ENCODE peak calls at places on chromosome 19, in eight cellular contexts. F is A549, K is HL-60, X is HCT116, D is SK-N-SH, C is GM23338, B is GM12878, N is K562. T is an unnamed sample.

GRCh38 chr19:21028969-21029268 is 8.5 kb downstream of the ZNF430 start:
- DNase-seq in B (no peak), X (no peak), F (no peak), D (no peak), K (no peak), N (no peak), C (no peak), T (no peak)

GRCh38 chr19:16274466-16274865 is 50.2 kb upstream of the KLF2 start:
- DNase-seq in F (no peak), K (peak), C (no peak), X (no peak), N (no peak), B (no peak), D (no peak), T (no peak)

GRCh38 chr19:54478677-54479266 is 5.7 kb upstream of the CDC42EP5 start:
- DNase-seq in N (peak), X (peak), D (peak), C (peak), F (no peak), B (no peak), K (no peak), T (no peak)

GRCh38 chr19:37334179-37335071 is 36.5 kb upstream of the ZNF527 start:
- DNase-seq in N (peak), D (peak), F (no peak), B (peak), X (no peak), K (peak), C (peak), T (peak)

GRCh38 chr19:11435833-11436313 is 438 bp downstream of the PRKCSH start:
- DNase-seq in B (no peak), D (peak), C (peak), F (no peak), K (peak), N (peak), X (no peak), T (no peak)

GRCh38 chr19:12884926-12885748 is 1.9 kb downstream of the KLF1 start:
- DNase-seq in F (peak), B (peak), C (peak), N (peak), K (peak), D (peak), X (no peak), T (no peak)

GRCh38 chr19:41934849-41935374 is 6.7 kb upstream of the ERFL start:
- DNase-seq in C (peak), F (peak), X (peak), D (peak), N (peak), B (no peak), K (peak), T (peak)

GRCh38 chr19:11408591-11408990 is 10.5 kb downstream of the RGL3 start:
- DNase-seq in X (no peak), K (no peak), B (no peak), D (no peak), F (no peak), C (no peak), N (no peak), T (no peak)

GRCh38 chr19:38736413-38737280 is 7.6 kb downstream of the CAPN12 start:
- DNase-seq in K (no peak), N (peak), F (peak), D (peak), C (peak), B (peak), X (peak), T (no peak)

GRCh38 chr19:35528218-35529038 is at the start of gene SBSN:
- DNase-seq in K (no peak), N (no peak), F (no peak), B (no peak), C (no peak), X (no peak), D (no peak), T (no peak)

GRCh38 chr19:30227661-30228112 is 144.5 kb upstream of the ZNF536 start:
- DNase-seq in D (peak), N (peak), K (peak), C (peak), B (no peak), F (peak), X (peak), T (no peak)

GRCh38 chr19:56692496-56692895 is 20.9 kb upstream of the ZNF835 start:
- DNase-seq in B (no peak), C (no peak), N (no peak), F (no peak), K (no peak), X (no peak), D (no peak), T (no peak)

GRCh38 chr19:55255618-55256423 is 3.0 kb downstream of the PPP6R1 start:
- DNase-seq in N (peak), B (peak), C (no peak), K (peak), D (no peak), F (peak), X (no peak), T (no peak)

GRCh38 chr19:10654610-10655456 is 687 bp downstream of the ILF3 start:
- DNase-seq in D (peak), B (no peak), N (peak), C (peak), F (peak), X (no peak), K (peak), T (no peak)

GRCh38 chr19:10858204-10858828 is 10.1 kb downstream of the C19orf38 start:
- DNase-seq in K (no peak), X (no peak), C (peak), F (no peak), N (peak), D (peak), B (no peak), T (no peak)

GRCh38 chr19:54517483-54517882 is 14.9 kb downstream of the LAIR2 start:
- DNase-seq in X (no peak), D (no peak), F (peak), B (no peak), N (peak), K (peak), C (peak), T (peak)

GRCh38 chr19:13260883-13261653 is 110.9 kb downstream of the IER2 start:
- DNase-seq in X (peak), B (peak), D (no peak), K (peak), N (peak), C (no peak), F (peak), T (peak)

GRCh38 chr19:336067-336614 is 8.5 kb downstream of the MIER2 start:
- DNase-seq in K (no peak), C (no peak), F (no peak), N (no peak), X (no peak), B (no peak), D (no peak), T (no peak)

GRCh38 chr19:39971380-39971841 is 446 bp downstream of the PSMC4 start:
- DNase-seq in K (no peak), B (no peak), X (no peak), N (peak), F (no peak), C (peak), D (no peak), T (no peak)

GRCh38 chr19:40771101-40771539 is 4.2 kb upstream of the MIA start:
- DNase-seq in F (no peak), D (no peak), N (peak), K (no peak), X (no peak), B (no peak), C (peak), T (no peak)

GRCh38 chr19:34432797-34433196 is 4.6 kb downstream of the UBA2 start:
- DNase-seq in D (no peak), K (no peak), N (no peak), F (no peak), B (no peak), X (no peak), C (peak), T (no peak)
- TF ChIP-seq REST in D (no peak), K (no peak), N (no peak), F (no peak), B (no peak), X (no peak), C (no peak), T (no peak)

GRCh38 chr19:8877854-8878705 is 45.9 kb downstream of the MBD3L1 start:
- DNase-seq in K (no peak), N (peak), B (no peak), F (no peak), X (peak), D (peak), C (peak), T (no peak)
- TF ChIP-seq REST in K (no peak), N (no peak), B (no peak), F (no peak), X (no peak), D (no peak), C (no peak), T (no peak)

GRCh38 chr19:45469835-45470146 is 2.0 kb downstream of the FOSB start:
- DNase-seq in X (no peak), F (no peak), K (peak), D (peak), B (no peak), N (peak), C (peak), T (no peak)
- TF ChIP-seq REST in X (no peak), F (no peak), K (no peak), D (no peak), B (no peak), N (no peak), C (no peak), T (no peak)

DNA sequence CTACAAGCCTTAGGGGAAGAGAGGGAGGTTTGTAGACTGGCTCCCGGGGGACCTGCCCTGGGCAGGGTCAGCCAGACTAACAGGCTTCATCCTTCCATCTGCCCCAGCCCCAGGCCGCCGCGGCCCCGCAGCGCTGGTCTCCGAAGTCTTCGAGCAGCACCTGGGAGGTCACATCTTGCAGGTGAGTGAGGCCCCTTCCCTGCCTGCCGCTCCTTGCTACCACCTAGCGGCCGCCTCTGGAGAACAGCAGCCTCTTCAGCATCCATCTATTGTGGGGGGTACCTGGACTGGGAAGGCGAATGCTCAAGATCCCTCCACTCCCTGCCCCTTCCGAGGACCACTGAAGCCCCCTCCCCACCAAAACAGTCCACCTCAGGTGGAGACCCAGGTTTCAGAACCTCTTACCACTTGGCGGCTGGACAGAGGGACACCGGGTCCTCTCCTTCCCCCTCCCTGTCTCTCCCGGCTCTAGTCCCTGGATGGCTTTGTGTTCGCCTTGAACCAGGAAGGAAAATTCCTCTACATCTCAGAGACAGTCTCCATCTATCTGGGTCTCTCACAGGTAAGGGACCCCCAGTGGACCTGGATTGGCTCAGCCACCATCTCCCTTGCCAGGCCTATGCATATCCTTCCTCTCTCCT is 12.7 kb downstream of the NPAS1 start:
- DNase-seq in D (peak), K (no peak), N (peak), F (peak), X (peak), B (no peak), C (peak), T (no peak)
- TF ChIP-seq REST in D (no peak), K (no peak), N (no peak), F (no peak), X (no peak), B (no peak), C (no peak), T (no peak)

GRCh38 chr19:48194041-48194871 is 23.8 kb downstream of the ZSWIM9 start:
- DNase-seq in C (peak), K (peak), N (peak), X (no peak), F (no peak), B (no peak), D (peak), T (no peak)

GRCh38 chr19:48192750-48193149 is 22.3 kb downstream of the ZSWIM9 start:
- DNase-seq in N (no peak), X (no peak), D (no peak), K (no peak), B (no peak), C (no peak), F (no peak), T (no peak)

GRCh38 chr19:48186015-48186414 is 15.5 kb downstream of the ZSWIM9 start:
- DNase-seq in D (no peak), X (no peak), K (no peak), F (no peak), N (no peak), B (no peak), C (no peak), T (no peak)

GRCh38 chr19:48186541-48186991 is 16.1 kb downstream of the ZSWIM9 start:
- DNase-seq in F (no peak), D (no peak), N (no peak), K (no peak), X (no peak), B (no peak), C (no peak), T (no peak)

GRCh38 chr19:48190288-48191284 is 20.1 kb downstream of the ZSWIM9 start:
- DNase-seq in C (peak), X (peak), F (no peak), K (peak), B (no peak), D (no peak), N (peak), T (no peak)
- TF ChIP-seq REST in C (no peak), X (no peak), F (no peak), K (no peak), B (no peak), D (no peak), N (no peak), T (no peak)

GRCh38 chr19:1482361-1483066 is 3.5 kb upstream of the C19orf25 start:
- DNase-seq in X (no peak), F (no peak), C (no peak), D (peak), K (no peak), B (no peak), N (no peak), T (no peak)

GRCh38 chr19:1483067-1483978 is 4.3 kb upstream of the C19orf25 start:
- DNase-seq in C (no peak), D (peak), X (no peak), B (no peak), F (no peak), K (no peak), N (no peak), T (no peak)

GRCh38 chr19:1478934-1479707 is at the start of gene C19orf25:
- DNase-seq in B (peak), F (peak), N (peak), K (peak), C (peak), X (peak), D (peak), T (peak)

GRCh38 chr19:1481893-1482360 is 2.9 kb upstream of the C19orf25 start:
- DNase-seq in K (no peak), D (no peak), X (no peak), B (no peak), C (no peak), N (no peak), F (no peak), T (no peak)

DNA sequence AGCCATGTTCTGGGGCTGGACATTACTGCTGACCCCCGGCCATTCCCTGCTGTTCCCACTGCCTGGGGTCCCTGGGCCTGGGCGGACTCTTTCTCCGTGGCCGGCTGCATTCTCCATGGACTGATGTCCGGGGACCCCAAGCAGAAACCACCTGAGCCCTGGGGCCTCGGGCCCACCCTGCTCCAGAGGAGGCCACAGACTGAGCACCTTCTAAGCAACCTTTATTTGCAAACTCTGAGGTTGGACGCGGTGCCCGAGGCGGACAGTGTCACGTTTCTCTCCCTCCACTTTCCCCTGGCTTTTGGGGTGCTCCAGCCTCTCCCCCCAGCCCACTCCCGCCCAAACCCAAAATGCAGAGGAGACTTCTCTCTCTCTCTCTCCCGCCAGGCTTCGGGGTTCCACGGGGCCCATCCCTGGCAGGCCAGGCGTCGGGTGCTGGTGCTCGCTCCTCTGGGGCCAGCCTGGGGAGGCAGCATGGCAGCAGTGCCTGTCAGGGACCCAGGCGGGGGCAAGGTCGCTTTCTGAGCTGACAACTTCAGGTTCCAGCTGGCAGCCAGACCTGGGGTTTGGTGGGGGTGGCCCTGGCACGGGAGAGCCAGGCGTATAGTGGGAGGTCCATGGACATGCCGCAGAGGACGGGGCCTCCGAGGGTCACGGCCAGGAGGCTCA is 2.3 kb upstream of the C19orf25 start:
- DNase-seq in B (no peak), C (no peak), K (no peak), N (no peak), X (no peak), D (no peak), F (no peak), T (no peak)
- TF ChIP-seq REST in B (no peak), C (no peak), K (no peak), N (no peak), X (no peak), D (no peak), F (no peak), T (no peak)

GRCh38 chr19:50172726-50173125 is 9.6 kb upstream of the IZUMO2 start:
- DNase-seq in B (no peak), D (no peak), C (no peak), K (no peak), N (no peak), F (no peak), X (no peak), T (no peak)

GRCh38 chr19:50171752-50172151 is 8.7 kb upstream of the IZUMO2 start:
- DNase-seq in C (no peak), F (no peak), K (no peak), X (no peak), N (no peak), D (no peak), B (no peak), T (no peak)

GRCh38 chr19:50175924-50176323 is 12.8 kb upstream of the IZUMO2 start:
- DNase-seq in N (no peak), D (no peak), F (no peak), C (no peak), B (no peak), X (no peak), K (no peak), T (no peak)

GRCh38 chr19:50174100-50174793 is 11.2 kb upstream of the IZUMO2 start:
- DNase-seq in D (no peak), F (no peak), B (no peak), N (no peak), X (no peak), K (no peak), C (no peak), T (no peak)

GRCh38 chr19:50173144-50173543 is 10.1 kb upstream of the IZUMO2 start:
- DNase-seq in N (peak), D (no peak), B (peak), C (no peak), F (no peak), X (no peak), K (no peak), T (no peak)
- TF ChIP-seq REST in N (no peak), D (no peak), B (no peak), C (no peak), F (no peak), X (no peak), K (no peak), T (no peak)

GRCh38 chr19:32828643-32829344 is 40.8 kb downstream of the SLC7A9 start:
- DNase-seq in X (no peak), C (no peak), D (no peak), N (no peak), F (no peak), K (no peak), B (no peak), T (no peak)
- TF ChIP-seq REST in X (no peak), C (no peak), D (no peak), N (no peak), F (no peak), K (no peak), B (no peak), T (no peak)

DNA sequence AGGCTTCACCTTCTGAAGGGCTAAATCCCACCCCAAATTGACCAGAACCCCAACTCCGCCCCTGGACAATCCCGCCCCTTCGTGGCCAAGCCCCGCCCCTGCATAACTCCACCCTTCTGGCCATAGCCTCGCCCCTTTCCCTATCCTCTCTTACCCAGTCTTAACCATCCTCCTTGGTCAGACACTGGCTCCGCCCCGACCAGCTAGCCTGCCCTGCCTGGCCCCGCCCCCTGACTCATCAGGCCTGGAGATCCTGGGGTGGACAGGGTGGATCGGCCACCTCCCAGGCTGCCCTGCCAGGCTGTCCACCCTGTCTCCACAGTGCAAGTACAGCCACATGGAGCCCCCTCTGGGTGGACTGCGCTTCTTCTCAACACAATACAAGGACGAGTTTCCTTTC is 8.0 kb upstream of the ZNF358 start:
- DNase-seq in F (peak), B (no peak), N (peak), K (peak), X (peak), C (peak), D (peak), T (peak)
- TF ChIP-seq REST in F (no peak), B (no peak), N (peak), K (no peak), X (no peak), C (no peak), D (no peak), T (no peak)

GRCh38 chr19:18712981-18713380 is 29.5 kb downstream of the CRTC1 start:
- DNase-seq in B (no peak), K (no peak), C (no peak), F (no peak), X (no peak), N (no peak), D (peak), T (no peak)

GRCh38 chr19:18711893-18712292 is 28.4 kb downstream of the CRTC1 start:
- DNase-seq in C (no peak), N (no peak), K (no peak), B (no peak), D (no peak), F (no peak), X (no peak), T (no peak)

GRCh38 chr19:18709546-18709945 is 26.1 kb downstream of the CRTC1 start:
- DNase-seq in D (peak), C (no peak), X (no peak), K (no peak), F (no peak), B (no peak), N (no peak), T (no peak)

GRCh38 chr19:18710186-18710585 is 26.7 kb downstream of the CRTC1 start:
- DNase-seq in D (peak), K (no peak), B (no peak), X (no peak), C (no peak), F (no peak), N (no peak), T (no peak)

GRCh38 chr19:18710986-18711751 is 27.7 kb downstream of the CRTC1 start:
- DNase-seq in F (no peak), B (no peak), K (no peak), N (no peak), D (peak), C (peak), X (no peak), T (no peak)
- TF ChIP-seq REST in F (no peak), B (no peak), K (no peak), N (no peak), D (no peak), C (no peak), X (no peak), T (no peak)

T was measured in Panc1.